ENCODE peak calls at places on chromosomes 6 and 20, in seven cellular contexts. G, A, F, B, X, M and U are unnamed samples.

GRCh38 chr20:14717124-14718004 is 380.0 kb upstream of the FLRT3 start:
- DNase-seq in X (no peak), B (no peak), F (no peak), G (no peak), M (peak; percentile 18), A (no peak), U (no peak)

GRCh38 chr6:16735014-16735413 is 26.2 kb downstream of the ATXN1 start:
- DNase-seq in B (no peak), M (no peak), X (no peak), A (no peak), G (no peak), F (no peak), U (no peak)

GRCh38 chr6:125787791-125788190 is 3.0 kb upstream of the NCOA7 start:
- DNase-seq in B (no peak), F (no peak), X (no peak), A (no peak), G (no peak), M (no peak), U (no peak)

GRCh38 chr6:128413291-128413690 is 107.1 kb downstream of the PTPRK start:
- DNase-seq in M (no peak), B (no peak), F (no peak), A (no peak), G (no peak), X (no peak), U (no peak)

GRCh38 chr20:9945406-9945805 is 89.4 kb upstream of the ANKEF1 start:
- DNase-seq in X (no peak), F (no peak), G (no peak), A (no peak), B (no peak), M (no peak), U (no peak)

GRCh38 chr20:36890586-36890985 is 14.6 kb downstream of the TLDC2 start:
- DNase-seq in X (no peak), G (no peak), F (no peak), M (no peak), B (no peak), A (no peak), U (no peak)

GRCh38 chr20:46151936-46152335 is 33.8 kb downstream of the CD40 start:
- DNase-seq in F (no peak), X (no peak), B (no peak), M (peak; percentile 68), G (no peak), A (no peak), U (no peak)

GRCh38 chr6:30042476-30042875 is 18.6 kb upstream of the POLR1H start:
- DNase-seq in X (no peak), B (no peak), A (no peak), F (no peak), M (no peak), G (no peak), U (no peak)

GRCh38 chr6:42007753-42008528 is 42.4 kb upstream of the TAF8 start:
- DNase-seq in X (no peak), M (no peak), F (no peak), B (no peak), G (no peak), A (no peak), U (no peak)

GRCh38 chr20:60447703-60448102 is 489.5 kb downstream of the CDH26 start:
- DNase-seq in F (no peak), M (no peak), X (no peak), B (no peak), A (no peak), G (no peak), U (no peak)

GRCh38 chr20:38728911-38729642 is 4.8 kb downstream of the SLC32A1 start:
- DNase-seq in M (no peak), A (no peak), B (peak; percentile 59), F (no peak), X (no peak), G (no peak), U (no peak)

DNA sequence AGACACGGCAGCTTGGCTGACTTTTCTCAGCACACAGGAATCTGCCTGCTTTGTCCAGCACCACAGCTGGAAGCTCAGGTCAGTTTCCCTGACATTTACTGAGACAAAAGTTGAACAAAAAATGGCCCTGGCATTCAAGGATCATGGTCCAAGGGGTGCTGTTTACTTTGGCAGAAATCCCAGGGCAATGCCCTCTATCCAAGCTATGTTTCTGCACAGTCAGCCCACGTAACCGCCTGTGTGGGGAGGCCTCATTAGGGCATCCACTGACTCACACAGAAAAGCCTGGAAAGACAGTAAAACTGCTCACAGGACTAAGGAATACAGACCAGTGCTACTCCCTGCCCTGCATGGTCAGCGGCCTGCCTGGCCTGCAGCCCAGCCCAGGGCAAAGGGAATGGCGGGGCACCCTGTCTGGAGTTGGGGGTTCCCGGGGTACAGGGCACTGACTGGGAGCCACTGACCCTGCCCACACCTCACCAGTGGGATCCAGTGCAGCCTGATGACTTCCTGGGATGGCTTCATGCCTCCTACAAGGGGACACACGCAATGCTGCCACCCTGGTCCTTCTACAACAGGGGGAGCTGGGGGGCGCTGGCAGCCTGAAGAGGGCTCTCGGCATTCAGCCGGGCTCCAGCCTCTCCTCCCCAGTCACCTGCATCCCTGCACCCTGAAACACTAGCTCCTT is 77.1 kb downstream of the NINL start:
- DNase-seq in B (peak; percentile 45), X (no peak), F (no peak), A (no peak), G (no peak), M (peak; percentile 68), U (peak; percentile 72)
- TF ChIP-seq POLR2A in B (no peak), X (no peak), F (no peak), A (no peak), G (no peak), M (peak; percentile 3), U (no peak)

GRCh38 chr6:64012351-64013060 is 376.9 kb downstream of the PHF3 start:
- DNase-seq in A (no peak), X (peak; percentile 13), B (no peak), G (no peak), M (peak; percentile 2), F (no peak), U (no peak)
- TF ChIP-seq CTCF in A (no peak), X (no peak), B (peak; percentile 14), G (peak; percentile 52), M (peak; percentile 39), F (peak; percentile 5), U (no peak)

DNA sequence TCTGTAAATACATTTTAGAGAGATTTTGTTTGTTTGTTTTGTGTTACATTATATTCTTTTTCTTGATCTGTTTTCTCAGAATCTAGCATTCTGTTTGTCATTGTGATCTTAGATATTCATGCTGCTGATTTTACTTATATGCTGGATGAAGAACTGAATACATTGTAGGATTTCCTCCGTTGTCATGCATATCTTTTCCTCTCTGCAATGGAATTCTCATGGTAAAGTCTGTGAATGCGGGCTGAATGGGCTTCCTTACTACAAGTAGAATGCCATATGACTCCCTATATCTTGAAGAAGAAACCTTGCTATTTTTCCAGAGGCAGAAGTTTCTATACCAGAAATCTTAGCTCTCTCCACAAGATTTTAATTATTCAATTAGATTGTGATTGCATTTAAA is 2.4 kb upstream of the DEFB114 start:
- DNase-seq in B (no peak), M (no peak), G (no peak), F (no peak), X (peak; percentile 17), A (no peak), U (no peak)
- H3K4me3 ChIP-seq in B (no peak overlapping the region), M (no peak overlapping the region), G (no peak overlapping the region), F (no peak overlapping the region), X (no peak overlapping the region), A (no peak overlapping the region), U (no peak overlapping the region)

GRCh38 chr20:43513298-43514061 is 6.0 kb downstream of the L3MBTL1 start:
- DNase-seq in X (no peak), M (no peak), B (no peak), G (no peak), A (no peak), F (no peak), U (no peak)
- TF ChIP-seq POLR2A in X (peak; percentile 40), M (no peak), B (peak; percentile 24), G (peak; percentile 59), A (peak; percentile 21), F (no peak), U (peak; percentile 70)

DNA sequence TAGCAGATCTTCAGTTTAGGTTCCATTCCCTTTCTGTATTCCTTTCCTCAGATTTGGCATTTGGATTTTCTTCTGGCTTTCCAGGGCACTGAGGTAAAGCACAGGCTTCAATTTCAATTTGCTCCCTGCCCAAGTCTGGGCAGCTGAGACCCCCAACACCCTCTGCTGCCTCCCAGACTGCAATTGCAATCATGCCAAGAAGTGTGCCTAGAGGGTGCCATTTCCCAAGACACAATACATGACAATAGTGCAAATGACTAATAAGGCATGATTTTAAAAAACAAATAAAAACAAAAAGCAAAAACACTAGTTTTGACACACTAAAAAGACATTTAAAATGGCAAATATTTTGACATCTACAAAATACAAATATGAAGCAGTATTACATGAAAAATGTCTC is 364.8 kb downstream of the EPM2A start:
- DNase-seq in X (no peak), F (no peak), B (no peak), M (no peak), G (no peak), A (no peak), U (no peak)
- TF ChIP-seq CTCF in X (no peak), F (no peak), B (no peak), M (no peak), G (no peak), A (no peak), U (no peak)

GRCh38 chr6:26232950-26233607 is 131.9 kb upstream of the BTN3A2 start:
- DNase-seq in X (no peak), A (no peak), G (no peak), M (no peak), F (no peak), B (no peak), U (no peak)

GRCh38 chr6:26234421-26235239 is 130.4 kb upstream of the BTN3A2 start:
- DNase-seq in G (peak; percentile 48), A (peak; percentile 89), B (no peak), M (peak; percentile 80), X (no peak), F (no peak), U (no peak)

GRCh38 chr6:26233608-26234420 is 131.2 kb upstream of the BTN3A2 start:
- DNase-seq in M (no peak), X (no peak), A (peak; percentile 76), B (peak; percentile 58), F (no peak), G (peak; percentile 39), U (no peak)

GRCh38 chr6:26232306-26232949 is 132.6 kb upstream of the BTN3A2 start:
- DNase-seq in G (no peak), X (no peak), M (no peak), F (no peak), B (no peak), A (no peak), U (no peak)

DNA sequence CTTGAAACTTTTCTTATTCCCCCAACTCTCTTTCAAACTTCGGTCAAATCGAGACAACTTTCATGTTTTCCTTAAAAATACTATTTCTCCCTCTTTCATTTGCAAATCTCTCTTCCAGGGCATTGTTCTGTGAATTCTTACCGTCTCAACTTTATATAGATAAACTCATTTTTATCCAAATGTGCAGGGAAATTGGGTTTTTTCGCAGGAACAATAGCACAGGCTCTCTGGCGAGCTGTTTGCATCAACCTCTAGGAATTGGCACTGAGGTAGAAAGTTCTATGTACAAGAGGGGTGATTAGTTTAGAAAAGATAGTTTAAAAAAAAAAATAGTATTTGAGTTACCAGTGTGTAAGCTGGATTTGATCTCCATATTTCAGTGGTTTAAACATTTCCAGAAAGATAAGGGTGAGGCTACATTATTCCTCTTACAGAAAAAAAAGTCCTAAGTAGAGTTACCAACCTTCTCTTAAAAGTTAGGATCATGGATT is 129.7 kb upstream of the BTN3A2 start:
- DNase-seq in G (no peak), X (no peak), B (no peak), A (no peak), F (no peak), M (no peak), U (no peak)
- H3K4me3 ChIP-seq in G (peak overlapping the region; percentile 39), X (peak overlapping the region; percentile 90), B (peak overlapping the region; percentile 50), A (peak overlapping the region; percentile 57), F (peak overlapping the region; percentile 55), M (peak overlapping the region; percentile 56), U (no peak overlapping the region)

GRCh38 chr6:112214749-112215269 is 39.6 kb downstream of the LAMA4 start:
- DNase-seq in X (no peak), M (peak; percentile 18), G (no peak), A (no peak), F (no peak), B (no peak), U (no peak)
- TF ChIP-seq POLR2A in X (no peak), M (no peak), G (no peak), A (no peak), F (no peak), B (no peak), U (no peak)